ENCODE peak calls at places on chromosomes 6 and 20, in ten cellular contexts. R is cardiac muscle cell, U is lower lobe of right lung, O is A549, X is left lung, L is foreskin fibroblast, N is mucosa of descending colon, B is prostate gland, T is epithelial cell of proximal tubule, J is psoas muscle. V is an unnamed sample.
A peak's percentile ranks its signal among the peaks of the same experiment; 100 is the strongest.

GRCh38 chr6:143139239-143139784 is 78.6 kb downstream of the AIG1 start:
- DNase-seq in R (no peak), U (no peak), O (no peak), X (no peak), L (no peak), N (no peak), B (no peak), T (no peak), J (no peak), V (no peak)

GRCh38 chr20:47917549-47918070 is 132.3 kb upstream of the SULF2 start:
- DNase-seq in R (no peak), U (no peak), O (no peak), X (no peak), L (no peak), N (no peak), B (no peak), T (no peak), J (no peak), V (no peak)

GRCh38 chr20:22775671-22776139 is 191.3 kb upstream of the FOXA2 start:
- DNase-seq in R (no peak), U (no peak), O (peak; percentile 97), X (no peak), L (peak; percentile 23), N (no peak), B (no peak), T (peak; percentile 89), J (no peak), V (no peak)

GRCh38 chr6:135901776-135902524 is 50.4 kb downstream of the PDE7B start:
- DNase-seq in R (no peak), U (no peak), O (no peak), X (no peak), L (peak; percentile 88), N (no peak), B (no peak), T (no peak), J (no peak), V (peak; percentile 67)

GRCh38 chr6:134060491-134061106 is 8.2 kb upstream of the SLC2A12 start:
- DNase-seq in R (no peak), U (no peak), O (peak; percentile 23), X (no peak), L (peak; percentile 84), N (no peak), B (no peak), T (peak; percentile 69), J (no peak), V (peak; percentile 10)

GRCh38 chr6:10381830-10382208 is 33.1 kb downstream of the TFAP2A start:
- DNase-seq in R (no peak), U (no peak), O (no peak), X (no peak), L (no peak), N (no peak), B (no peak), T (no peak), J (no peak), V (no peak)

GRCh38 chr6:141675957-141676356 is 456.8 kb upstream of the GJE1 start:
- DNase-seq in R (no peak), U (no peak), O (peak; percentile 1), X (no peak), L (peak; percentile 50), N (no peak), B (no peak), T (no peak), J (no peak), V (no peak)

GRCh38 chr20:2557873-2558580 is 21.7 kb downstream of the TMC2 start:
- DNase-seq in R (no peak), U (no peak), O (no peak), X (no peak), L (no peak), N (no peak), B (no peak), T (no peak), J (no peak), V (no peak)

DNA sequence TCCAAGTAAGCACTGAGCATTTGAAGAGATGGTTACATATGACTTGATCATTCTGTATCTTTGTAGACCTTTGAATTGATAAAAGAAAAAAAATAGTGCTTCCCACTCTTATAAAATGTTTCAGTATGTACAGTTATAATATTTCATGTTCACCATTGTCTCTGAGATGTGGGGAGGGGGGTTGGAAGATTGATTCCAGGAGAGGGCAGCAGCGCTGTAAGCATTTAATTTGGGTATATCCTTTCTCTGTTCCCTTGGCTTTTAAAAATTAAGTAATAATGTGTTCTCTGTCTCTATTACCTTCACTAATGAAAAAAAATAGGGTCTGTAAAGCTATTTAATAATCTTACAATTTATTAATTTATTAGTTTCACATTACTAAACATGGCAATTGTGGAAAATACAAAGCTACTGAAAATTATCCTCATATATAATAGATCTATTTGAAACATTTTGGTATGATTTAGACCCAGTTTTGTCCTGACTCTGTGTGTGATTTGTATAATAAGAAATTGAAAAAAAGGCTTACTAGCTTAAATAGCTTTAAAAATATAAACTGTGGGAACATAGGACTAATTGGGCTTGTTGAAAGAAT is 341.2 kb downstream of the CDKAL1 start:
- DNase-seq in R (peak; percentile 40), U (no peak), O (peak; percentile 40), X (no peak), L (peak; percentile 77), N (peak; percentile 38), B (peak; percentile 6), T (peak; percentile 43), J (no peak), V (no peak)
- TF ChIP-seq CTCF in R (peak; percentile 57), U (no peak), O (peak; percentile 64), X (no peak), L (peak; percentile 35), N (no peak), B (no peak), T (peak; percentile 65), J (peak; percentile 18), V (peak; percentile 50)

GRCh38 chr6:81589465-81590313 is 162.8 kb downstream of the TENT5A start:
- DNase-seq in R (no peak), U (no peak), O (no peak), X (no peak), L (peak; percentile 8), N (peak; percentile 4), B (no peak), T (no peak), J (no peak), V (no peak)

GRCh38 chr6:81594501-81594900 is 158.0 kb downstream of the TENT5A start:
- DNase-seq in R (no peak), U (no peak), O (no peak), X (no peak), L (no peak), N (no peak), B (no peak), T (no peak), J (no peak), V (no peak)

DNA sequence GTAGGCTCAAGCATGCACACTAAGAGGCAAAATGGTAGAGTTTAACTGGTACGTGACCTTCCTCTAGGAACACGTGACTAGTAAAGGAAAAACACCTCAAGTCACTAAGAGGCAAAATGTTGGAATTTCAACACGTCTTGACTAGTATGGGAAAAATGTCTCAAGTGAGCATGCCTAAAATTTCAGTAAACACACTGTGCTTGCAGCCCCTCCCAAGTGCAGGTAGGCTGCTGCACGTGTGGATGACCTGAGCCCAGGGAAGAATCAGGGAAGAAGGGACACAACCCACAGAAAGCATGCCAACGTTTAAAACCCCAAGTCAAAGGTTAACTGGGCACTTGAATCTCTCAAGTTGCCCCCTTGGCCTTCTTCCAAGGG is 162.2 kb downstream of the TENT5A start:
- DNase-seq in R (no peak), U (no peak), O (no peak), X (no peak), L (no peak), N (no peak), B (no peak), T (no peak), J (no peak), V (no peak)
- H3K4me3 ChIP-seq in R (no peak overlapping the region), U (no peak overlapping the region), O (no peak overlapping the region), X (no peak overlapping the region), L (no peak overlapping the region), N (no peak overlapping the region), B (no peak overlapping the region), T (no peak overlapping the region), J (no peak overlapping the region), V (no peak overlapping the region)

DNA sequence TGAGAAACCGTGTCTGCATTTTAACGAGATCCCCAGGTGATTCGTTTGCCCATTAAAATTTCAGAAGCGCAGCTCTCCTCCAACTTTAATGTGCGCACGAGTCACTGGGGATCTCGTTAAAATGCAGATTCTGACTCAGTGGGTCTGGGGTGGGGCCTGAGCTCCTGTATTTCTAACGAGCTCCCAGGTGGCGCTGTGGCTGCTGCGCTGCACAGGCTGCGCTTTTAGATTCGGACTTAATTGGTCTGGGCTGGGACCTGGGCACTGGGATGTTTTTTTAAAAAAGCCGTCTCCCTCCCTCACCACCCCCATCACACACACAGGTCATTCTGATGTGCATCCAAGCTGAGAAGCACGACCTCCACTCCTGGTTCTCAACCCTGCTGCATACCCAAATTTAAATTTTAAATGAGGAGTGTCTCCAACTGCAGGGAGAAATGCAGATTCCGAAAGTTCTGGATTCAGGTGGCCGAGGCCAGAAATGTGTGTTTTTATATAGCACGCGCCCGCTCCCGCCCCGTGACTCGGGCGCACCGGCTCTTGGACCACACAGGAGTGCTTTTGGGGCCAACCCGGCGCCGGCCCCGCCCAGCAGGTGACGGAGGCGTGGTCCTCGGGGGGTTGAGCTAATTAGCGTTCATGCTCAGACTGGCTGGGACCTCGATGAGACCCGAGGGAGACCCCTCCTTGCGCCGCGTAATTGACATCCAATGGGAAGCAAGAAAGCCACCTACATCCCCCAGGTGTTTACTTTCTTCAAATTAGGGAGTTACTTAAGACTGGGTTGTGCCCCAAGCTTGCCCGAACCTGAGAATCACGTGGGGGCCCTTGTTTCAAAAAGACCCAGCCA is 85.8 kb downstream of the ZFP64 start:
- DNase-seq in R (peak; percentile 47), U (no peak), O (peak; percentile 68), X (no peak), L (peak; percentile 73), N (peak; percentile 33), B (peak; percentile 26), T (no peak), J (no peak), V (no peak)
- TF ChIP-seq CTCF in R (peak; percentile 42), U (no peak), O (peak; percentile 70), X (no peak), L (peak; percentile 29), N (no peak), B (no peak), T (peak; percentile 57), J (no peak), V (peak; percentile 53)

GRCh38 chr20:21510995-21511394 is 2.9 kb downstream of the NKX2-2 start:
- DNase-seq in R (no peak), U (no peak), O (no peak), X (no peak), L (peak; percentile 26), N (no peak), B (no peak), T (no peak), J (no peak), V (no peak)
- H3K4me3 ChIP-seq in R (peak overlapping the region; percentile 13), U (peak overlapping the region; percentile 46), O (no peak overlapping the region), X (no peak overlapping the region), L (no peak overlapping the region), N (no peak overlapping the region), B (peak overlapping the region; percentile 6), T (no peak overlapping the region), J (peak overlapping the region; percentile 54), V (no peak overlapping the region)

DNA sequence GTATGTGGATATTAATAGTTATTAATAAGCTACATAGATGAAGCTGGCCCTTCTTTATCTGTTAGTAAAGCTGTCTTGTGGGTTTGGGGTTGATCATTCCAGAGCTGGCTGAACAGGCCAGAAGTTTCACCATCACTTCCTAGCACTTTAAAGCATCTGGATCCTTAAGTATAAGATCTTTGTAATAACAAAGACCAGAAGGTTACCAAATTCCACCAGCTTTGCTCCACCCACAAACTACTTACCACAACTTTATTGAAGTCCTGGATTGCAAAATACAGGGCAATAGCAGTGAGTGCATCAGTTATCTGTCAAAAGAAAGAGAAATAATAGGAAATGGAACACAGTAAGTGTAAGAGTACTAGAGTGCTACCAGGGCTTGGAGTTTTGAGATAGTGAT is 33.0 kb downstream of the PIGU start:
- DNase-seq in R (no peak), U (no peak), O (no peak), X (no peak), L (peak; percentile 92), N (no peak), B (no peak), T (no peak), J (no peak), V (peak; percentile 92)
- TF ChIP-seq CTCF in R (no peak), U (no peak), O (no peak), X (no peak), L (no peak), N (no peak), B (no peak), T (no peak), J (no peak), V (no peak)

V was measured in AG09309.